ENCODE peak calls at places on chromosome 11, in six cellular contexts. U is NCI-H2171, T is posterior cingulate gyrus, O is ureter, F is cardiac muscle cell, B is SHP77. P is an unnamed sample.

GRCh38 chr11:11313902-11314692 is 39.0 kb downstream of the CSNK2A3 start:
- DNase-seq in U (no peak), T (no peak), O (no peak), F (peak; percentile 21), B (no peak), P (no peak)

GRCh38 chr11:120174866-120175265 is 36.0 kb upstream of the OAF start:
- DNase-seq in U (no peak), T (no peak), O (no peak), F (no peak), B (no peak), P (no peak)

GRCh38 chr11:116272181-116272789 is 500.5 kb downstream of the BUD13 start:
- DNase-seq in U (no peak), T (no peak), O (no peak), F (no peak), B (no peak), P (no peak)

GRCh38 chr11:132409591-132410375 is 1039.4 kb downstream of the NTM start:
- DNase-seq in U (no peak), T (no peak), O (no peak), F (no peak), B (no peak), P (no peak)

GRCh38 chr11:35486446-35486845 is 39.0 kb downstream of the PAMR1 start:
- DNase-seq in U (no peak), T (no peak), O (no peak), F (no peak), B (no peak), P (no peak)

GRCh38 chr11:18253222-18253621 is 4.8 kb upstream of the SAA2 start:
- DNase-seq in U (no peak), T (no peak), O (no peak), F (no peak), B (no peak), P (no peak)

GRCh38 chr11:115317428-115318185 is 186.6 kb downstream of the CADM1 start:
- DNase-seq in U (peak; percentile 79), T (no peak), O (no peak), F (no peak), B (no peak), P (no peak)

GRCh38 chr11:82505384-82505783 is 228.3 kb downstream of the FAM181B start:
- DNase-seq in U (no peak), T (no peak), O (no peak), F (no peak), B (no peak), P (no peak)

GRCh38 chr11:60263434-60263833 is 17.0 kb upstream of the MS4A4A start:
- DNase-seq in U (no peak), T (no peak), O (no peak), F (no peak), B (no peak), P (no peak)

GRCh38 chr11:102199673-102200072 is 89.4 kb downstream of the YAP1 start:
- DNase-seq in U (no peak), T (no peak), O (no peak), F (no peak), B (no peak), P (no peak)

GRCh38 chr11:78347956-78348355 is 69.7 kb downstream of the GAB2 start:
- DNase-seq in U (no peak), T (no peak), O (no peak), F (no peak), B (no peak), P (no peak)